ENCODE peak calls at places on chromosomes 11 and 22, in ten cellular contexts. G is SJSA1; Y is neural crest cell; T is dermis microvascular lymphatic vessel endothelial cell; X is ELF-1; D is left lobe of liver; W is H9; B is neural progenitor cell; E is fibroblast of mammary gland; Z is stimulated activated CD8-positive, alpha-beta memory T cell treated with anti-CD3 and anti-CD28 coated beads, Interleukin-15, amount 100 ng/mL, for 1 hour. I is an unnamed sample.

GRCh38 chr22:44575344-44576268 is 77.6 kb upstream of the RTL6 start:
- DNase-seq in X (no peak), Y (no peak), T (no peak), G (no peak), W (no peak), Z (no peak), B (no peak), D (peak; percentile 29), E (no peak), I (no peak)

GRCh38 chr11:62882811-62883496 is 2.3 kb downstream of the SLC3A2 start:
- DNase-seq in E (no peak), Y (no peak), D (no peak), Z (no peak), X (no peak), G (no peak), B (no peak), W (no peak), T (peak; percentile 68), I (no peak)

GRCh38 chr11:72758304-72758689 is 6.1 kb upstream of the ARAP1 start:
- DNase-seq in Y (no peak), B (no peak), X (no peak), E (peak; percentile 78), W (no peak), G (peak; percentile 12), D (no peak), T (no peak), Z (no peak), I (peak; percentile 83)

GRCh38 chr11:126129681-126130671 is 67.3 kb upstream of the CDON start:
- DNase-seq in Z (no peak), X (peak; percentile 62), D (no peak), W (no peak), G (no peak), E (no peak), T (no peak), Y (no peak), B (no peak), I (no peak)

GRCh38 chr11:69383372-69383771 is 89.4 kb downstream of the MYEOV start:
- DNase-seq in T (no peak), X (no peak), G (no peak), E (no peak), B (no peak), W (peak; percentile 14), D (peak; percentile 30), Z (no peak), Y (no peak), I (no peak)

GRCh38 chr11:12029738-12030363 is 21.4 kb upstream of the DKK3 start:
- DNase-seq in G (peak; percentile 51), Y (no peak), Z (no peak), X (no peak), D (no peak), T (peak; percentile 32), B (no peak), W (no peak), E (peak; percentile 73), I (no peak)

GRCh38 chr11:19472679-19473078 is 231.9 kb upstream of the E2F8 start:
- DNase-seq in E (peak; percentile 62), Y (no peak), G (no peak), X (no peak), Z (no peak), B (no peak), T (peak; percentile 5), D (no peak), W (no peak), I (peak; percentile 50)

GRCh38 chr22:44773082-44773481 is 20.7 kb downstream of the ARHGAP8 start:
- DNase-seq in W (no peak), Z (no peak), X (no peak), T (no peak), E (no peak), Y (no peak), B (no peak), D (no peak), G (no peak), I (no peak)

GRCh38 chr11:72224587-72225410 is at the start of gene INPPL1:
- DNase-seq in Z (no peak), T (peak; percentile 41), B (peak; percentile 85), W (peak; percentile 41), X (peak; percentile 57), E (peak; percentile 18), D (peak; percentile 65), Y (peak; percentile 59), G (peak; percentile 15), I (peak; percentile 47)

GRCh38 chr11:113591122-113591521 is 115.0 kb downstream of the TMPRSS5 start:
- DNase-seq in G (no peak), B (peak; percentile 31), T (no peak), Z (no peak), D (no peak), X (peak; percentile 84), W (no peak), E (no peak), Y (no peak), I (no peak)

GRCh38 chr11:4727171-4727570 is 22.6 kb downstream of the MMP26 start:
- DNase-seq in T (no peak), Y (no peak), B (no peak), X (no peak), W (no peak), Z (no peak), D (no peak), G (no peak), E (no peak), I (no peak)

GRCh38 chr22:46828323-46829139 is 66.1 kb downstream of the TBC1D22A start:
- DNase-seq in E (no peak), Z (no peak), B (no peak), W (no peak), T (no peak), X (no peak), Y (no peak), D (no peak), G (no peak), I (no peak)

GRCh38 chr22:30694638-30695350 is at the start of gene OSBP2:
- DNase-seq in Z (peak; percentile 3), D (peak; percentile 61), Y (peak; percentile 48), X (peak; percentile 23), W (peak; percentile 45), G (no peak), E (no peak), T (peak; percentile 51), B (peak; percentile 78), I (no peak)

GRCh38 chr11:32469791-32470190 is 34.5 kb upstream of the WT1 start:
- DNase-seq in T (no peak), B (no peak), Y (no peak), G (no peak), X (no peak), D (no peak), Z (no peak), W (no peak), E (no peak), I (no peak)

I was measured in cardiac fibroblast.